ENCODE peak calls at places on chromosomes 16 and 17, in four cellular contexts. T is stomach; R is right lobe of liver; X is CD4-positive, alpha-beta memory T cell. N is an unnamed sample.

GRCh38 chr17:41026668-41027471 is at the start of gene KRTAP1-5:
- DNase-seq in T (no peak), R (no peak), X (no peak), N (no peak)

GRCh38 chr17:73419896-73420295 is 108.1 kb upstream of the CDC42EP4 start:
- DNase-seq in T (no peak), R (no peak), X (no peak), N (no peak)

GRCh38 chr17:80270836-80271235 is 10.2 kb downstream of the RNF213 start:
- DNase-seq in T (no peak), R (no peak), X (peak; percentile 34), N (no peak)

GRCh38 chr17:56350592-56350991 is 197.3 kb downstream of the ANKFN1 start:
- DNase-seq in T (no peak), R (no peak), X (no peak), N (peak; percentile 40)

GRCh38 chr17:42276609-42277341 is 584 bp upstream of the STAT5B start:
- DNase-seq in T (peak; percentile 74), R (peak; percentile 89), X (no peak), N (peak; percentile 82)

GRCh38 chr17:49365667-49366066 is 3.6 kb upstream of the ZNF652 start:
- DNase-seq in T (no peak), R (no peak), X (peak; percentile 38), N (no peak)

GRCh38 chr17:2090804-2091534 is 36.1 kb downstream of the HIC1 start:
- DNase-seq in T (no peak), R (no peak), X (no peak), N (peak; percentile 90)

GRCh38 chr17:61574542-61575351 is 16.3 kb downstream of the NACA2 start:
- DNase-seq in T (no peak), R (no peak), X (no peak), N (no peak)

GRCh38 chr17:15462962-15463361 is 4.5 kb downstream of the CDRT4 start:
- DNase-seq in T (no peak), R (no peak), X (no peak), N (no peak)

GRCh38 chr16:88348377-88349152 is 34.2 kb upstream of the ZNF469 start:
- DNase-seq in T (no peak), R (peak; percentile 12), X (no peak), N (no peak)

GRCh38 chr16:2810651-2811050 is 6.4 kb upstream of the PRSS21 start:
- DNase-seq in T (no peak), R (no peak), X (no peak), N (peak; percentile 26)

GRCh38 chr17:9414471-9414870 is 161.1 kb downstream of the STX8 start:
- DNase-seq in T (no peak), R (no peak), X (no peak), N (no peak)

GRCh38 chr17:30236807-30237206 is 1.3 kb upstream of the SLC6A4 start:
- DNase-seq in T (peak; percentile 59), R (peak; percentile 78), X (no peak), N (no peak)

GRCh38 chr17:17824119-17824779 is 12.5 kb downstream of the SREBF1 start:
- DNase-seq in T (no peak), R (no peak), X (no peak), N (no peak)

GRCh38 chr17:59972778-59973177 is 8.2 kb upstream of the RNFT1 start:
- DNase-seq in T (no peak), R (no peak), X (no peak), N (no peak)

GRCh38 chr16:74698220-74698619 is 2.4 kb downstream of the MLKL start:
- DNase-seq in T (no peak), R (no peak), X (no peak), N (no peak)

GRCh38 chr17:77234695-77235094 is 93.9 kb downstream of the SEC14L1 start:
- DNase-seq in T (no peak), R (no peak), X (no peak), N (peak; percentile 37)

GRCh38 chr16:74603848-74604247 is 3.1 kb downstream of the GLG1 start:
- DNase-seq in T (no peak), R (no peak), X (no peak), N (no peak)

GRCh38 chr16:88570691-88571092 is 489 bp downstream of the ZC3H18 start:
- DNase-seq in T (no peak), R (peak; percentile 46), X (no peak), N (peak; percentile 49)

GRCh38 chr17:59093702-59094231 is 12.9 kb downstream of the TRIM37 start:
- DNase-seq in T (no peak), R (no peak), X (no peak), N (peak; percentile 97)

GRCh38 chr17:608911-609882 is 105.4 kb downstream of the VPS53 start:
- DNase-seq in T (no peak), R (no peak), X (no peak), N (no peak)

GRCh38 chr16:57658878-57659674 is 9.0 kb upstream of the ADGRG3 start:
- DNase-seq in T (no peak), R (no peak), X (no peak), N (no peak)

GRCh38 chr16:12917246-12917645 is 15.8 kb downstream of the SHISA9 start:
- DNase-seq in T (no peak), R (no peak), X (no peak), N (no peak)

GRCh38 chr17:57929392-57929791 is 25.8 kb downstream of the CUEDC1 start:
- DNase-seq in T (no peak), R (no peak), X (no peak), N (no peak)

GRCh38 chr17:80789356-80789902 is 202.2 kb upstream of the CHMP6 start:
- DNase-seq in T (no peak), R (no peak), X (no peak), N (peak; percentile 91)

GRCh38 chr16:8961811-8962390 is 1.8 kb downstream of the USP7 start:
- DNase-seq in T (no peak), R (no peak), X (no peak), N (no peak)

GRCh38 chr16:630815-631405 is at the start of gene WFIKKN1:
- DNase-seq in T (peak; percentile 71), R (peak; percentile 58), X (no peak), N (no peak)

GRCh38 chr17:77572851-77573250 is 385.7 kb upstream of the TNRC6C start:
- DNase-seq in T (no peak), R (no peak), X (no peak), N (no peak)

GRCh38 chr17:66829386-66829864 is 5.5 kb upstream of the CACNG5 start:
- DNase-seq in T (peak; percentile 52), R (peak; percentile 45), X (peak; percentile 16), N (peak; percentile 56)

GRCh38 chr17:57726213-57726612 is 18.9 kb downstream of the CCDC182 start:
- DNase-seq in T (no peak), R (no peak), X (no peak), N (no peak)

GRCh38 chr16:81537721-81538561 is 93.3 kb downstream of the CMIP start:
- DNase-seq in T (no peak), R (no peak), X (no peak), N (no peak)

GRCh38 chr16:75957870-75958269 is 231.6 kb upstream of the CPHXL start:
- DNase-seq in T (no peak), R (no peak), X (no peak), N (no peak)

GRCh38 chr16:15610369-15610871 is 32.5 kb downstream of the MARF1 start:
- DNase-seq in T (no peak), R (no peak), X (no peak), N (peak; percentile 61)

GRCh38 chr17:34369196-34369500 is 6.1 kb upstream of the CCL1 start:
- DNase-seq in T (no peak), R (no peak), X (no peak), N (no peak)
- H3K4me1 ChIP-seq in T (no peaks in the 10 kb centered on the region), R (peaks cover 13% of the 10 kb centered on the region), X (no peaks in the 10 kb centered on the region), N (no peaks in the 10 kb centered on the region)

DNA sequence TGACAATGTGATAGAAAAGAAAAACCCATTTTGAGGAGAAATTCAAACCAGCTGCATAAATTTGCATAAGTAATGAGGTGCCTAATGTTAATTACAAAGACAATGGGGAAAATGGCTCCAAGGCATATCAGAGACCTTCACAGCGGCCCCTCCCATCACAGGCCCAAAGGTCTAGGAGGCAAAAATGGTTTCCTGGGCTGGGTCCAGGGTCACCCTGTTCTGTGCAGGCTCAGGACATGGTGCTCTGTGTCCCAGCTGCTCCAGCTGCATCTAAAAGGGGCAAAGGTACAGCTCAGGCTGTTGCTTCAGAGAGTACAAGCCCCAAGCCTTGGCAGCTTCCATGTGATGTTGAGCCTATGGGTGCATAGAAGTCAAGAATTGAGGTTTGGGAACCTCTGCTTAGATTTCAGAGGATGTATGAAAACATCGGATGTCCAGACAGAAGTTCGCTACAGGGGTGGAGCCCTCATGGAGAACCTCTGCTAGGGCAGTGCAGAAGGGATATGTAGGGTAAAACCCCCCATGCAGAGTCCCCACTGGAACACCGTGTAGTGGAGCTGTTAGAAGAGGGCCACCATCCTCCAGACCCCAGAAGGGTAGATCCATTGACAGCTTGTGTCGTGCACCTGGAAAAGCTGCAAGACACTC is 40.6 kb downstream of the IKZF3 start:
- DNase-seq in T (no peak), R (no peak), X (peak; percentile 17), N (no peak)
- H3K9me3 ChIP-seq in T (peaks cover 19% of the 10 kb centered on the region), R (no peaks in the 10 kb centered on the region), X (peaks cover 15% of the 10 kb centered on the region), N (peaks cover 8% of the 10 kb centered on the region)

GRCh38 chr17:28760987-28761562 is 17.3 kb downstream of the TRAF4 start:
- DNase-seq in T (peak; percentile 87), R (peak; percentile 87), X (no peak), N (no peak)
- H3K4me3 ChIP-seq in T (no peak overlapping the region), R (no peak overlapping the region), X (no peak overlapping the region), N (no peak overlapping the region)

GRCh38 chr16:4347010-4347409 is 4.1 kb downstream of the PAM16 start:
- DNase-seq in T (no peak), R (no peak), X (no peak), N (no peak)
- H3K4me1 ChIP-seq in T (peaks cover 77% of the 10 kb centered on the region), R (peaks cover 48% of the 10 kb centered on the region), X (peaks cover 27% of the 10 kb centered on the region), N (peaks cover 7% of the 10 kb centered on the region)

GRCh38 chr17:27216836-27217235 is 77.1 kb upstream of the WSB1 start:
- DNase-seq in T (no peak), R (no peak), X (no peak), N (no peak)
- H3K9me3 ChIP-seq in T (no peaks in the 10 kb centered on the region), R (no peaks in the 10 kb centered on the region), X (no peaks in the 10 kb centered on the region), N (no peaks in the 10 kb centered on the region)

DNA sequence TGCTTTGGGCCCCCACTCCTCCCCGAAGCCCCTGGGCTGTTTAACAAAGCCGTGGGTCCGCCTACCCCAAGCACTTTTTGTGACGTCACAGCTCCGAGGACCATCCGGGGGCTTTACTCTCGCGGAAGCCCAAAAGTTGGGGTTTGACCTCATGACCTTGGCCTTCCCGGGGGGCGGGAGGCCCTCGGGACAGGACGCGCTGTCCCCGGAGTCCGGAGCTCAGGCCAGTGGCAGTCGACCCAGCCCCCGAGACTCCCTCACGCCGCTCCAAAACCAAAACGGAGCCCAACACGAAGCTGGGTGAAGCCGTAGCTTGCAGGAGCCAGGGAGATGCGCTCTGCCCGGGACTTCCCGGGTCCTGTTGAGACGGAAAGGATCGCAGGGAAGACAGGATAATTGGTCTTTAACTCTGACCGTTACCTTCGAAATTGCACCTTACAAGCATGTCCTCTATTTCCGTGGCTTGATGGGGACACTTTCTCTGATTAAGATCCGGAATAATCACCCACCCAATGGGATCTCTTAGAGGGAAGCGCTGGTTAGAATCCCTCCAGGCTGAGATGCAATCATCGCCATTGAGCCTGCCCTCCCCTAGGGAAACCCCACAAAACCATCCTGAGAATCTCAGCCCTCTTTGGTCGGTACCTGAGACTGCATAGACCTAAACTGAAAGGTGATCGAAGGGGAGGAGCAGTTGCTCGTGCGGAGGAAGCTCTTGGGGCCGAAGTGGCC is 4.9 kb upstream of the SOX9 start:
- DNase-seq in T (no peak), R (no peak), X (no peak), N (no peak)
- H3K4me3 ChIP-seq in T (no peak overlapping the region), R (no peak overlapping the region), X (no peak overlapping the region), N (no peak overlapping the region)